ENCODE peak calls at places on chromosome 4, in nine cellular contexts. G is left ventricle myocardium superior; Z is CD4-positive, alpha-beta memory T cell; Q is chondrocyte; C is cortex of kidney; E is breast epithelium; I is iris pigment epithelial cell; V is stimulated activated CD8-positive, alpha-beta memory T cell treated with anti-CD3 and anti-CD28 coated beads, Interleukin-12 subunit alpha, Interleukin-12 subunit beta, amount 100 ng/mL, for 1 hour; F is A549. B is an unnamed sample.

GRCh38 chr4:84503495-84504437 is 4.7 kb upstream of the NKX6-1 start:
- DNase-seq in C (no peak), V (no peak), Q (no peak), E (no peak), F (peak; percentile 56), Z (no peak), G (no peak), I (peak; percentile 75), B (peak; percentile 78)

GRCh38 chr4:71270901-71271300 is 67.9 kb upstream of the SLC4A4 start:
- DNase-seq in F (peak; percentile 3), G (no peak), Z (peak; percentile 6), V (no peak), Q (no peak), E (no peak), C (no peak), I (peak; percentile 35), B (peak; percentile 73)

GRCh38 chr4:159682996-159683395 is 580.1 kb downstream of the RAPGEF2 start:
- DNase-seq in G (no peak), Z (no peak), V (no peak), C (no peak), E (no peak), F (no peak), Q (no peak), I (no peak), B (peak; percentile 17)

GRCh38 chr4:104524591-104524990 is 29.9 kb upstream of the CXXC4 start:
- DNase-seq in F (no peak), E (no peak), C (no peak), Q (no peak), G (no peak), Z (no peak), I (peak; percentile 49), V (no peak), B (no peak)

GRCh38 chr4:163273922-163274321 is 58.5 kb downstream of the NPY1R start:
- DNase-seq in V (no peak), F (no peak), E (no peak), G (no peak), C (no peak), Z (no peak), I (no peak), Q (no peak), B (no peak)

GRCh38 chr4:174401471-174402130 is 117.9 kb downstream of the CEP44 start:
- DNase-seq in G (no peak), C (no peak), F (peak; percentile 52), Z (no peak), V (no peak), I (no peak), Q (no peak), E (no peak), B (peak; percentile 28)

GRCh38 chr4:7375427-7375826 is 59.3 kb downstream of the PSAPL1 start:
- DNase-seq in F (no peak), C (no peak), V (no peak), G (no peak), Z (no peak), Q (peak; percentile 35), I (no peak), E (no peak), B (no peak)

GRCh38 chr4:44210750-44211149 is 237.9 kb downstream of the KCTD8 start:
- DNase-seq in Z (no peak), G (no peak), Q (no peak), C (no peak), F (no peak), I (no peak), E (no peak), V (no peak), B (no peak)

GRCh38 chr4:187656953-187657352 is 338.6 kb upstream of the ZFP42 start:
- DNase-seq in V (no peak), Q (no peak), C (no peak), Z (no peak), E (no peak), G (no peak), F (no peak), I (peak; percentile 88), B (no peak)

GRCh38 chr4:109263721-109264120 is 38.7 kb downstream of the COL25A1 start:
- DNase-seq in Z (no peak), V (no peak), E (no peak), I (no peak), F (no peak), G (no peak), C (no peak), Q (no peak), B (no peak)

GRCh38 chr4:57037982-57038604 is 59.4 kb downstream of the POLR2B start:
- DNase-seq in V (no peak), E (peak; percentile 63), C (no peak), I (no peak), G (peak; percentile 84), Q (no peak), F (peak; percentile 25), Z (no peak), B (peak; percentile 80)

GRCh38 chr4:85756938-85757337 is 282.0 kb downstream of the ARHGAP24 start:
- DNase-seq in Q (no peak), I (peak; percentile 70), F (no peak), Z (no peak), C (no peak), E (no peak), V (no peak), G (no peak), B (peak; percentile 55)

GRCh38 chr4:145770124-145770523 is 90.2 kb downstream of the C4orf51 start:
- DNase-seq in G (no peak), E (no peak), V (no peak), Q (no peak), Z (no peak), F (no peak), I (no peak), C (no peak), B (no peak)

GRCh38 chr4:56656346-56656643 is 24.8 kb downstream of the HOPX start:
- DNase-seq in Q (no peak), V (peak; percentile 17), G (peak; percentile 52), I (no peak), E (no peak), Z (peak; percentile 40), F (no peak), C (no peak), B (no peak)

GRCh38 chr4:85725727-85726170 is 250.8 kb downstream of the ARHGAP24 start:
- DNase-seq in F (no peak), V (no peak), I (peak; percentile 46), C (no peak), E (no peak), G (peak; percentile 56), Z (no peak), Q (no peak), B (no peak)

GRCh38 chr4:99845179-99845578 is 28.6 kb downstream of the DAPP1 start:
- DNase-seq in F (no peak), V (no peak), Q (no peak), C (no peak), E (no peak), I (no peak), G (no peak), Z (no peak), B (no peak)

GRCh38 chr4:96677499-96677898 is 837.6 kb downstream of the PDHA2 start:
- DNase-seq in G (no peak), V (no peak), E (no peak), I (peak; percentile 80), Z (no peak), F (no peak), C (no peak), Q (no peak), B (peak; percentile 23)

GRCh38 chr4:151402150-151402865 is 6.7 kb upstream of the FHIP1A start:
- DNase-seq in F (no peak), Z (no peak), G (no peak), E (no peak), I (no peak), V (no peak), Q (no peak), C (no peak), B (no peak)

GRCh38 chr4:84578540-84579409 is 4.2 kb upstream of the CDS1 start:
- DNase-seq in C (no peak), E (no peak), F (peak; percentile 13), I (peak; percentile 68), Z (no peak), Q (no peak), G (no peak), V (no peak), B (peak; percentile 58)

GRCh38 chr4:26713563-26714145 is 129.8 kb downstream of the TBC1D19 start:
- DNase-seq in F (no peak), Z (no peak), Q (no peak), C (no peak), E (no peak), G (no peak), V (no peak), I (peak; percentile 29), B (no peak)

GRCh38 chr4:79331126-79331876 is 5.4 kb upstream of the NAA11 start:
- DNase-seq in G (no peak), C (no peak), E (no peak), Q (no peak), Z (no peak), I (peak; percentile 1), V (no peak), F (no peak), B (peak; percentile 37)

GRCh38 chr4:183443609-183444148 is 757 bp upstream of the CDKN2AIP start:
- DNase-seq in F (peak; percentile 25), Q (no peak), Z (no peak), V (peak; percentile 9), E (no peak), G (no peak), C (no peak), I (peak; percentile 59), B (peak; percentile 39)

GRCh38 chr4:6474053-6474568 is 1.7 kb upstream of the PPP2R2C start:
- DNase-seq in Z (no peak), Q (no peak), V (no peak), C (no peak), G (no peak), I (peak; percentile 21), E (peak; percentile 17), F (peak; percentile 50), B (no peak)

GRCh38 chr4:128636906-128637305 is 172.6 kb upstream of the JADE1 start:
- DNase-seq in V (no peak), G (no peak), Z (no peak), F (no peak), E (no peak), Q (no peak), C (no peak), I (no peak), B (no peak)

GRCh38 chr4:4217123-4217522 is 9.6 kb downstream of the OTOP1 start:
- DNase-seq in Z (no peak), Q (no peak), V (no peak), C (no peak), I (peak; percentile 53), G (no peak), F (no peak), E (no peak), B (no peak)

B was measured in PC-3.